ENCODE peak calls at places on chromosomes 11 and 22, in six cellular contexts. G is sigmoid colon, W is ovary, A is K562, Y is A549, I is suprapubic skin. Z is an unnamed sample.

GRCh38 chr11:15258433-15259350 is 144.0 kb downstream of the INSC start:
- DNase-seq in I (no peak), A (no peak), Y (peak; percentile 38), W (no peak), G (no peak), Z (no peak)

GRCh38 chr11:121304750-121305149 is 12.2 kb downstream of the SC5D start:
- DNase-seq in Y (no peak), A (no peak), W (no peak), I (no peak), G (no peak), Z (no peak)

GRCh38 chr22:32698926-32699619 is 102.4 kb upstream of the TIMP3 start:
- DNase-seq in A (no peak), I (peak; percentile 83), G (peak; percentile 80), Y (no peak), W (no peak), Z (no peak)

GRCh38 chr11:12053606-12054361 is 45.4 kb upstream of the DKK3 start:
- DNase-seq in I (no peak), W (no peak), A (no peak), G (peak; percentile 50), Y (no peak), Z (no peak)

GRCh38 chr11:13238879-13239514 is 38.6 kb upstream of the BMAL1 start:
- DNase-seq in Y (peak; percentile 57), W (peak; percentile 39), A (peak; percentile 39), I (no peak), G (no peak), Z (peak; percentile 54)

GRCh38 chr11:116840746-116841296 is 3.4 kb upstream of the APOA1 start:
- DNase-seq in W (peak; percentile 10), A (no peak), Y (no peak), G (peak; percentile 51), I (no peak), Z (no peak)

GRCh38 chr11:34242037-34242625 is 115.7 kb downstream of the ABTB2 start:
- DNase-seq in W (no peak), Y (peak; percentile 33), I (no peak), A (peak; percentile 85), G (no peak), Z (no peak)

GRCh38 chr22:33526434-33527107 is 393.7 kb downstream of the LARGE1 start:
- DNase-seq in Y (no peak), A (no peak), I (no peak), G (no peak), W (no peak), Z (no peak)

GRCh38 chr11:126214446-126215240 is 3.1 kb downstream of the FAM118B start:
- DNase-seq in G (no peak), A (no peak), I (no peak), Y (no peak), W (no peak), Z (peak; percentile 62)

GRCh38 chr11:96228472-96228871 is 114.5 kb downstream of the MAML2 start:
- DNase-seq in W (peak; percentile 83), I (peak; percentile 82), Y (no peak), G (peak; percentile 87), A (no peak), Z (peak; percentile 43)

GRCh38 chr11:84563356-84563755 is 1063.8 kb downstream of the DLG2 start:
- DNase-seq in G (no peak), A (no peak), I (no peak), W (no peak), Y (no peak), Z (no peak)

GRCh38 chr11:120995184-120995583 is 28.7 kb upstream of the TBCEL start:
- DNase-seq in W (no peak), G (no peak), A (no peak), Y (no peak), I (no peak), Z (no peak)

GRCh38 chr11:67409261-67409666 is 5.4 kb downstream of the TBC1D10C start:
- DNase-seq in G (no peak), Y (no peak), A (no peak), W (no peak), I (no peak), Z (peak; percentile 57)

GRCh38 chr11:64225608-64226506 is at the start of the genes NUDT22 and TRPT1:
- DNase-seq in I (peak; percentile 97), W (peak; percentile 92), Y (peak; percentile 90), G (peak; percentile 96), A (peak; percentile 85), Z (peak; percentile 95)

GRCh38 chr11:19777342-19778102 is 64.9 kb downstream of the NAV2 start:
- DNase-seq in G (no peak), I (no peak), A (no peak), Y (peak; percentile 68), W (no peak), Z (no peak)

GRCh38 chr11:77438487-77438886 is 35.4 kb downstream of the PAK1 start:
- DNase-seq in W (no peak), A (no peak), I (no peak), G (no peak), Y (no peak), Z (no peak)

GRCh38 chr11:130815074-130815802 is 101.0 kb downstream of the SNX19 start:
- DNase-seq in I (no peak), Y (no peak), W (no peak), G (no peak), A (no peak), Z (no peak)

GRCh38 chr22:39207141-39208012 is 37.4 kb downstream of the PDGFB start:
- DNase-seq in Y (no peak), G (peak; percentile 58), A (no peak), I (peak; percentile 77), W (no peak), Z (peak; percentile 48)

GRCh38 chr11:116219171-116219635 is 553.6 kb downstream of the BUD13 start:
- DNase-seq in W (no peak), Y (no peak), A (no peak), I (peak; percentile 23), G (no peak), Z (no peak)

GRCh38 chr11:30772908-30773307 is 186.8 kb upstream of the MPPED2 start:
- DNase-seq in G (no peak), W (no peak), I (no peak), Y (no peak), A (no peak), Z (no peak)
- TF ChIP-seq EP300 in G (no peak), W (no peak), I (no peak), Y (no peak), A (no peak), Z (no peak)

GRCh38 chr22:47102648-47103047 is 340.2 kb downstream of the TBC1D22A start:
- DNase-seq in W (no peak), I (peak; percentile 18), G (no peak), A (no peak), Y (no peak), Z (no peak)
- TF ChIP-seq EP300 in W (no peak), I (no peak), G (no peak), A (no peak), Y (no peak), Z (no peak)

GRCh38 chr22:30040499-30041055 is 39.7 kb upstream of the HORMAD2 start:
- DNase-seq in W (no peak), A (no peak), I (no peak), G (peak; percentile 50), Y (no peak), Z (no peak)

GRCh38 chr22:30036656-30037055 is 43.6 kb upstream of the HORMAD2 start:
- DNase-seq in G (no peak), I (no peak), Y (no peak), A (peak; percentile 23), W (no peak), Z (no peak)

GRCh38 chr22:30041881-30042280 is 38.4 kb upstream of the HORMAD2 start:
- DNase-seq in Y (no peak), A (no peak), W (no peak), I (no peak), G (peak; percentile 26), Z (no peak)

GRCh38 chr22:30041475-30041874 is 38.8 kb upstream of the HORMAD2 start:
- DNase-seq in W (no peak), G (no peak), I (no peak), Y (no peak), A (no peak), Z (no peak)

DNA sequence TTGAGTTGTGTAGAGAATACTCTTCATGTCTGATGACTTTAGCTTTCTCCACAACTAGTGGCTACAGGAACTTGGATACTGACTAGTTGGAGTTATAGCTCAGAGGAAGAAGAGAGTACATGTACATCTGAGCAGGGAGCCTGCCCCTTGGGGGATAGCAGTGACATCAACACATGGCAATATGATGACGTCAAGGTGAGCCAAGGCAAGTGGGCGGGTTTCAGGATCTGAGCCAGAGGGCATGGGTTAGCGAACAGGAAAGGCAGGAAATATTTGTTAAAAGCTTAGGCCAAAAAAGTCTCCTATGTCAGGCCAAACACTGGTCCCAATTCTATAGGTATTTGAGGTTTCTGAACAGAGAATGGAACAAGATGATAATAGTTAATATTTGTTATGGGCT is 42.0 kb upstream of the HORMAD2 start:
- DNase-seq in Y (no peak), A (no peak), I (no peak), G (no peak), W (no peak), Z (peak; percentile 64)
- TF ChIP-seq EP300 in Y (no peak), A (no peak), I (no peak), G (no peak), W (no peak), Z (no peak)

GRCh38 chr11:6943131-6943530 is 16.9 kb downstream of the ZNF215 start:
- DNase-seq in W (no peak), G (no peak), A (no peak), I (no peak), Y (no peak), Z (no peak)

DNA sequence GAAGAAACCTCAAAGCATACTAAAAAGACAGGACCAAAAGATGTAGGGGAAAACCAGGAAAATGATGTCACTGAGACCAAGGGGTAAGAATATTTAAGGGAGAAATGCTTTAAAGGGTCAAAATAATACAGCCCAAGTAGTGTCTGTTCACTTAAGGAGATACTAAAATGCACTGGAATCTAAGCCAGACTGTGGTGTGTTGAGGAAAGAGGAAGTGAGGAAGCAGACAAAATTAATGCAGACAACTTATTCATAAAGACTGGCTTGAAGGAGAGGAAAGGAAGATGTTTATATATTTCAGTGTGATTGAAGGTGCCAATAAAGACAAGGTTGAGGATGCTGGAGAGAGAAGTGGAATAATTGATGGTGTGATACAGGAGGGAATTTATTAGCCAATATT is 15.7 kb downstream of the ZNF215 start:
- DNase-seq in G (no peak), Y (no peak), A (no peak), I (no peak), W (no peak), Z (no peak)
- TF ChIP-seq EP300 in G (no peak), Y (no peak), A (no peak), I (no peak), W (no peak), Z (no peak)

DNA sequence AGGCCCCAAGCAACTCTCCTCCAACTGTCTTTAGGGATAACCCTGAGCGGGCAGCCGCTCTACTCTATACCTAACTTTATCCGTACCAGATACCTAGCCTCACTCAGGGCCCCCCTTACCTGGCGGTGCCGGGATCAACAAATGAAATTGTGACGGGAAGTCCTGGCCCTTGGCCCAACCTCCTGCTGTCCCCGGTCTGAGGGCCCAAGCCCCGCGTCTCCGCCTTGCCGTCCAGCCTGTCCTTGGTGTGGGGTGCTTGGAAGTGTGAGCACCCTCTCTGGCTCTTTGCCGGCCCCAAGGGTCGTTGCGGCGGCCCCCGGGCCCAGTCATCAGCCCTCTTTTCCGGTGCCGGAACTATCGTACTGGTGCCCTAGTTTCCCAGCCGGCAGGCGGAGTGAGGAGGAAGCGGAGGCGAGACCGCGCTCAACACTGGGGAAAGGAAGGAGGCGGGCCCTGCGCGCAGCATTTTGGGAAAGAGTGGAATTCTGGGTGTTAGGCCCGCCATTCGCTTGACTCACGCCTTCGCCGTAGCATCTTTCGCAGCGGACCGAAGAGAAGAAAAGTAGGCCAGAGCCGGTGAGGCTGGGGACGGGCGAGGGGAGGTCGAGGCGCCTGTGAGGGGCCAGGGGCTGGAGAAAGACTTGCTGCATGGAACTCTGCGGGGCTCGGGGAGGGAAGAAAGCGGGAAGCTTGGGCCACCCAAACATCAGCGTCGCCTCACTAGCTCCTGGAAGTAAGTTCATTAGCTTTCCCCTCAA is at the start of gene SNRPD3:
- DNase-seq in A (peak; percentile 61), I (peak; percentile 97), G (peak; percentile 97), W (peak; percentile 91), Y (peak; percentile 75), Z (peak; percentile 94)
- TF ChIP-seq EP300 in A (no peak), I (no peak), G (peak; percentile 66), W (peak; percentile 71), Y (no peak), Z (peak; percentile 28)

Z was measured in stomach.